ENCODE peak calls at places on chromosome 13, in nine cellular contexts. K, M, H, G, O, A, W, X and Z are unnamed samples.

GRCh38 chr13:112757759-112758086 is 67.9 kb downstream of the ATP11A start:
- DNase-seq in K (no peak), M (no peak), H (no peak), G (no peak), O (no peak), A (no peak), W (no peak), X (no peak), Z (no peak)

GRCh38 chr13:42847891-42848663 is 66.7 kb downstream of the FAM216B start:
- DNase-seq in K (no peak), M (no peak), H (no peak), G (no peak), O (no peak), A (no peak), W (no peak), X (no peak), Z (peak)

GRCh38 chr13:60448907-60449510 is 52.0 kb downstream of the TDRD3 start:
- DNase-seq in K (no peak), M (peak), H (peak), G (no peak), O (peak), A (no peak), W (peak), X (peak), Z (peak)

GRCh38 chr13:99864627-99864990 is 107.0 kb downstream of the ZIC5 start:
- DNase-seq in K (no peak), M (no peak), H (no peak), G (no peak), O (no peak), A (no peak), W (no peak), X (no peak), Z (no peak)

GRCh38 chr13:73000027-73000674 is 58.7 kb upstream of the KLF5 start:
- DNase-seq in K (no peak), M (no peak), H (peak), G (no peak), O (no peak), A (no peak), W (no peak), X (no peak), Z (no peak)

GRCh38 chr13:66556306-66556705 is 673.8 kb downstream of the PCDH9 start:
- DNase-seq in K (no peak), M (no peak), H (no peak), G (no peak), O (no peak), A (no peak), W (no peak), X (no peak), Z (no peak)

GRCh38 chr13:26651234-26651633 is 93.8 kb downstream of the WASF3 start:
- DNase-seq in K (no peak), M (no peak), H (no peak), G (no peak), O (no peak), A (no peak), W (no peak), X (no peak), Z (no peak)

GRCh38 chr13:50357586-50358118 is 342.4 kb downstream of the KCNRG start:
- DNase-seq in K (no peak), M (peak), H (no peak), G (no peak), O (no peak), A (no peak), W (no peak), X (no peak), Z (peak)

GRCh38 chr13:99501135-99501951 is at the start of gene TM9SF2:
- DNase-seq in K (peak), M (peak), H (peak), G (peak), O (peak), A (peak), W (peak), X (peak), Z (peak)

GRCh38 chr13:43269037-43269476 is 245.7 kb downstream of the DNAJC15 start:
- DNase-seq in K (no peak), M (peak), H (peak), G (no peak), O (peak), A (no peak), W (no peak), X (no peak), Z (peak)

GRCh38 chr13:73544175-73544574 is 485.4 kb downstream of the KLF5 start:
- DNase-seq in K (no peak), M (no peak), H (no peak), G (no peak), O (no peak), A (no peak), W (no peak), X (no peak), Z (no peak)

GRCh38 chr13:49791214-49791752 is 1.2 kb downstream of the KPNA3 start:
- DNase-seq in K (no peak), M (no peak), H (peak), G (no peak), O (no peak), A (no peak), W (peak), X (peak), Z (peak)

GRCh38 chr13:46134961-46135522 is 30.2 kb upstream of the CPB2 start:
- DNase-seq in K (no peak), M (peak), H (peak), G (no peak), O (no peak), A (no peak), W (peak), X (no peak), Z (peak)

GRCh38 chr13:107512551-107512950 is 702.8 kb downstream of the LIG4 start:
- DNase-seq in K (no peak), M (no peak), H (no peak), G (no peak), O (no peak), A (no peak), W (peak), X (no peak), Z (no peak)

GRCh38 chr13:113650275-113650674 is 7.7 kb downstream of the ATP4B start:
- DNase-seq in K (no peak), M (no peak), H (no peak), G (no peak), O (no peak), A (peak), W (no peak), X (no peak), Z (no peak)

GRCh38 chr13:64029343-64030093 is 2613.9 kb upstream of the PCDH20 start:
- DNase-seq in K (no peak), M (no peak), H (no peak), G (no peak), O (no peak), A (no peak), W (no peak), X (no peak), Z (no peak)

GRCh38 chr13:41554180-41554579 is 96.8 kb downstream of the RGCC start:
- DNase-seq in K (no peak), M (no peak), H (no peak), G (no peak), O (no peak), A (no peak), W (no peak), X (no peak), Z (no peak)

GRCh38 chr13:94641432-94641941 is 39.8 kb downstream of the GPR180 start:
- DNase-seq in K (no peak), M (no peak), H (no peak), G (no peak), O (no peak), A (no peak), W (no peak), X (no peak), Z (peak)

GRCh38 chr13:110136660-110137585 is 170.0 kb downstream of the COL4A1 start:
- DNase-seq in K (no peak), M (no peak), H (peak), G (no peak), O (no peak), A (no peak), W (peak), X (no peak), Z (no peak)

GRCh38 chr13:22235285-22235949 is 564.5 kb downstream of the FGF9 start:
- DNase-seq in K (no peak), M (peak), H (peak), G (no peak), O (no peak), A (no peak), W (peak), X (no peak), Z (no peak)

GRCh38 chr13:76812971-76813691 is 73.1 kb downstream of the KCTD12 start:
- DNase-seq in K (no peak), M (no peak), H (no peak), G (peak), O (no peak), A (no peak), W (no peak), X (no peak), Z (peak)
- TF ChIP-seq CTCF in K (no peak), M (no peak), H (no peak), G (no peak), O (no peak), A (no peak), W (no peak), X (no peak), Z (no peak)

GRCh38 chr13:27730191-27730590 is 62.1 kb upstream of the GSX1 start:
- DNase-seq in K (no peak), M (no peak), H (no peak), G (no peak), O (no peak), A (no peak), W (no peak), X (no peak), Z (no peak)

DNA sequence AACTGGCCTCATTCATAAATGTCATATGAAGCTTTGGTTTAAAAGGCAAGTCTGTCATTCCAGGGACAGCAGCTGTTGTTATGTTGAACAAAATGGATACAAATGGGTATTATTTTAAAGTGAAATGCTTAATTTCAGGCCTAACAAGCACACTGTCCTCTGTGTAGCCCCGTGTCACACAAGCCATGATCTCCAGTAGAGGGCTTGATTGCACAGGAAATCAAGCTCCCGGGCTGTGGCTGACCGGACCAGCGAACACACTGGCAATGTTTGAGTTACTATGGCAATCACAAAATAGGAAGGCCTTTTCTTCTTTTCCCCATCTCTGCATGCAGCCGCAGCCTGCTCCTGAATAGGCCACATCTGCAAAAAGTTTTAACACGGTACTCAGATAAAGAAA is 64.0 kb upstream of the GSX1 start:
- DNase-seq in K (no peak), M (no peak), H (no peak), G (no peak), O (no peak), A (no peak), W (peak), X (peak), Z (no peak)
- TF ChIP-seq CTCF in K (no peak), M (no peak), H (no peak), G (no peak), O (no peak), A (no peak), W (peak), X (no peak), Z (no peak)

DNA sequence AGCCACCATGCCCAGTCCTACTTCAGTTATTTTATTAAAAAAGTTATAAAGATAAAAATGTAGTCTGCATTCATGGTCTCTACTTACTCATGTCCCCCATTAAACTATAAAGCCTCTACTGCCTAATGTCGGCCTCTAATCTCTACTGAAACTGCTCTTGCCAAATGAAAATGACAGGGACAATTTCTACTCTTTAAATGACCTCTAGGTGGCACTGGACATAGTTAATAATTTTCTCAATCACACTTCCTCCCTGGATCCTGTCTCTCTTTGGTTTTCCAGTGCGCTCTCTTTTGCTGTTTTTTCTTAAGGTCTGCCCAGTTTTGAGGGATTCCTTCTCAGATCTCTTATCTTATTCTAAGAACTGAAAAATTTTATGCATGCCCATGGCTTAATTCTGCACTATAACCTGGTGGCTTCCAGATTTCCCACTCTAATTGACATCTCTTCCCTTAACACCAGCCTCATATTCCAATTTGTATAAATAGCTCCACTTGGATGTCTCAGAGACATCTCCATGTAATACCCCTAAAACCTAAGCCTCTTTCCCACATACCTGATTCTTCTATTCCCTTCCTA is 54.3 kb downstream of the MTMR6 start:
- DNase-seq in K (no peak), M (no peak), H (peak), G (no peak), O (peak), A (no peak), W (peak), X (no peak), Z (peak)
- TF ChIP-seq CTCF in K (peak), M (no peak), H (peak), G (peak), O (peak), A (peak), W (peak), X (peak), Z (peak)

DNA sequence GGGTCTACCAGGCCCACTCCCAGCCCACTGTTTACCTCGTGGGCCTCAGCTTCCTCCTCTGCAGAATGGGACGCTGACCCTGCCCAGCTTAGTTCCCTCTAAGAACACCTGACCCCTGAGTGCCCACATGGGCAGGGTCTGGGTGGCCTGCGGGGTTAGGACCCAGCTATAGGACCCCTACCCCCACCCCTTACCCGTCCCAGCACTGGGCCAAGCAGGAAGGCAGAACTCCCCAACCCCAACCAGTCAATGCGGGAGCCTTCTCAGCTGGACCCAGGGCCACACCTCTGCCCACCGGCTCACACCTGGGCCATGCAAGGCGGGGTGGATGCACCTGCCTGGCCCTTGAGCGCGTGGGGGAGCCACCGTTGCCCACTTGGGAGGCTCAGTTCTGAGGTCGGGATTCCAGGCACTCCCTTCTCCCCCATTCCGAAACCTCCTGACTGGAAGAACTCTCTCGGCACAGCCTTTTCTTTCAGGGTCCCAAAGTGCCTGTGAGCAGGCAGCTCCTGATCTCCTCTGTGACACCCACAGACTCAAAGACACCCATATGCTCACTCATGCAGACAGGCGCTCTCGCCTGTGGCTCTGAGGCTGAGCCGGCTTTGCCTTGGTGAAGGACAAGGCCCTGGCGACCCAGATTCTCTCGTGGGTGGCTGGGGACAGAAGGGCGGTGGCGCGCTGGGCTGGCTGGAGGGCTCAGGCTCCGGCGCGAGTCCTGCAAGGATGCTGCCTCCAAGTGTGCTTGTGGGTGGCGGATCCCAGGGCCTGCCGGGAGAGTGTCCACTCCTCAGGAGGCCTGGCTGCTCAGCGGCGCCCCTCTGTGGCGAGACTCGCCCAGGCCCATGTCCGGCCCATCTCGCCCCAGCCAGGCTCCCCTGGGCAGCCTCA is 27.9 kb upstream of the PARP4 start:
- DNase-seq in K (no peak), M (peak), H (peak), G (no peak), O (peak), A (no peak), W (peak), X (peak), Z (no peak)
- TF ChIP-seq CTCF in K (peak), M (peak), H (peak), G (no peak), O (peak), A (no peak), W (peak), X (peak), Z (peak)

GRCh38 chr13:97310809-97311436 is 88.8 kb downstream of the MBNL2 start:
- DNase-seq in K (no peak), M (no peak), H (no peak), G (no peak), O (no peak), A (no peak), W (no peak), X (no peak), Z (no peak)
- TF ChIP-seq CTCF in K (no peak), M (no peak), H (no peak), G (no peak), O (no peak), A (no peak), W (no peak), X (no peak), Z (no peak)

DNA sequence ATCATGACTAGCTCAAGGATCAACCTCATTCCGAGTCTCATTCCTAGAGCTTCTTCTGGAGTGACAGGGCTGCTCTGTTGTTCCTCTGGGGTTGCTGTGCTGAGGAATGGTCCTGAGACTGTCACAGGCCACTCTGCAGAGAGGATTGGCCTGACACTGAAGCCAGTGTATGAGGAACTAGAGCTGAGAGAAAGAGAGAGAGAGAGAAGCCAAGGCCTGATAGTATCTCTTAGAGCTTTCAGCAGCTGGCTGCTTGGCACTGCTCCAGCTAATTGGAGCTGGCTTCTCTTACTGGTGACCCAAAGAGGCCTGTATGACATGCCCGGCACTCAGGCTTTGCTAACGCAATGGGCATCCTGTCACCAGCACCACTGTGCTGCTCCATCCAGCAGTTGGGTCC is 73.4 kb upstream of the FLT1 start:
- DNase-seq in K (no peak), M (no peak), H (peak), G (peak), O (no peak), A (peak), W (no peak), X (no peak), Z (no peak)
- TF ChIP-seq CTCF in K (no peak), M (no peak), H (no peak), G (no peak), O (no peak), A (no peak), W (no peak), X (no peak), Z (no peak)

GRCh38 chr13:32164622-32165268 is 133.2 kb downstream of the FRY start:
- DNase-seq in K (no peak), M (peak), H (peak), G (no peak), O (peak), A (no peak), W (peak), X (peak), Z (peak)
- TF ChIP-seq CTCF in K (peak), M (peak), H (peak), G (no peak), O (peak), A (peak), W (peak), X (peak), Z (peak)

DNA sequence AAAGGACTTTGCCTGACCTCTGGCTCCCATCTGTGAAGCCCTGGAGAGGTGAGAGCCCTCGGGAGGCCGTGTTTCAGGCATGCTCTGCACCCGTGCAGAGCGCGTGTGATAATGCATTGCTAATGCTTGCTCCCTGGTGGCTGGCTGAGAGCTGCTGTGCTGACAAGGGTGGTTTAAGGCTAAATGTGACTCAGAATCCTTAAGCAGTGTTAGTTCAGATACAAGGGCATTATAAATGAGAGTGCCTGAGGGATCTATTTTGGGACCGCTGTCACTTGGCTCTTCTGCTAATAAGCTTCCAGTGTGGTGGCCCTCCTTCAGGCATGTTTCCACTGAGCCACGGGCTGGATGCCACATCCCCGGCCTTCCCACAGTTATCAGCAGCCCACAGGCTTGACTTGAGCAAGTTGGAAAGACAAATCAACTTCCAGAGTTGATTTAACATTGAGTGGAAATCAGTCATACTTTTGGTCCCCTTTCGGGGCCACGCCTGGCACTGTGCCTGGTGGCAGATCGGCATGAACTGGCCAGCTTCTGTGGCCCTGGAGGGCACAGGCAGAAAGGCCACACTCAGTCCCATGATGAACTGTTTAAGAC is 17.0 kb downstream of the ALOX5AP start:
- DNase-seq in K (no peak), M (no peak), H (peak), G (no peak), O (no peak), A (no peak), W (no peak), X (no peak), Z (no peak)
- TF ChIP-seq CTCF in K (no peak), M (no peak), H (peak), G (peak), O (no peak), A (no peak), W (no peak), X (no peak), Z (no peak)